ENCODE peak calls at places on chromosome 1, in seven cellular contexts. G is astrocyte; H is right cardiac atrium; J is aorta; X is CD4-positive, alpha-beta memory T cell; B is uterus; V is heart left ventricle. W is an unnamed sample. For H3K4me1, the result is how much of the 10 kb centered on the place peaks cover.

GRCh38 chr1:63847308-63847910 is 73.6 kb downstream of the ROR1 start:
- DNase-seq in V (no peak), B (no peak), H (no peak), X (no peak), G (no peak), J (no peak), W (no peak)

GRCh38 chr1:54358503-54359168 is 47.6 kb downstream of the SSBP3 start:
- DNase-seq in G (no peak), B (no peak), J (peak), V (peak), X (no peak), H (peak), W (peak)

GRCh38 chr1:159089184-159089791 is 12.7 kb upstream of the AIM2 start:
- DNase-seq in B (no peak), V (no peak), X (peak), G (no peak), H (no peak), J (no peak), W (no peak)

GRCh38 chr1:208809876-208810275 is 565.7 kb upstream of the PLXNA2 start:
- DNase-seq in H (no peak), X (no peak), V (no peak), G (peak), B (no peak), J (no peak), W (no peak)

GRCh38 chr1:53111693-53112092 is 30.7 kb downstream of the SLC1A7 start:
- DNase-seq in H (no peak), G (no peak), V (no peak), X (no peak), J (no peak), B (no peak), W (no peak)

GRCh38 chr1:8963940-8964339 is 18.3 kb downstream of the CA6 start:
- DNase-seq in B (no peak), J (no peak), G (no peak), V (no peak), X (no peak), H (no peak), W (no peak)

GRCh38 chr1:59266180-59266926 is 30.5 kb upstream of the FGGY start:
- DNase-seq in H (peak), V (no peak), X (no peak), G (no peak), J (no peak), B (no peak), W (no peak)

GRCh38 chr1:48405940-48406339 is 66.1 kb downstream of the SPATA6 start:
- DNase-seq in H (no peak), X (no peak), V (no peak), G (no peak), B (no peak), J (no peak), W (no peak)

GRCh38 chr1:115838805-115839705 is 1.9 kb downstream of the NHLH2 start:
- DNase-seq in X (no peak), H (peak), J (peak), G (no peak), B (no peak), V (no peak), W (peak)

GRCh38 chr1:243393093-243393492 is 137.3 kb downstream of the SDCCAG8 start:
- DNase-seq in B (no peak), J (no peak), X (no peak), G (no peak), V (no peak), H (no peak), W (no peak)

GRCh38 chr1:206117151-206117948 is at the start of gene AVPR1B:
- DNase-seq in V (peak), J (peak), B (no peak), H (peak), G (peak), X (no peak), W (peak)

GRCh38 chr1:47554901-47555300 is 117.1 kb downstream of the FOXD2 start:
- DNase-seq in H (no peak), V (no peak), G (peak), B (no peak), X (no peak), J (no peak), W (no peak)

GRCh38 chr1:88169939-88170338 is 514.1 kb upstream of the PKN2 start:
- DNase-seq in G (no peak), H (no peak), V (no peak), X (no peak), J (no peak), B (no peak), W (no peak)

GRCh38 chr1:15693371-15693770 is 9.3 kb downstream of the PLEKHM2 start:
- DNase-seq in G (no peak), J (no peak), H (no peak), B (no peak), V (no peak), X (no peak), W (no peak)

GRCh38 chr1:52913014-52913413 is 8.5 kb downstream of the ECHDC2 start:
- DNase-seq in X (no peak), H (no peak), B (no peak), V (no peak), G (no peak), J (no peak), W (no peak)

GRCh38 chr1:60727553-60727952 is 354.8 kb upstream of the NFIA start:
- DNase-seq in J (no peak), V (no peak), B (no peak), X (no peak), H (no peak), G (no peak), W (no peak)

GRCh38 chr1:9126511-9126910 is 2.4 kb downstream of the GPR157 start:
- DNase-seq in V (no peak), B (no peak), H (no peak), J (no peak), G (no peak), X (no peak), W (no peak)

GRCh38 chr1:214354440-214355148 is 73.6 kb downstream of the SMYD2 start:
- DNase-seq in B (no peak), G (peak), J (no peak), X (no peak), H (no peak), V (no peak), W (no peak)

GRCh38 chr1:21651214-21652042 is 17.7 kb downstream of the RAP1GAP start:
- DNase-seq in H (peak), B (no peak), V (peak), J (no peak), G (no peak), X (peak), W (no peak)

GRCh38 chr1:88371396-88371795 is 312.7 kb upstream of the PKN2 start:
- DNase-seq in G (no peak), B (no peak), X (no peak), J (no peak), H (no peak), V (no peak), W (no peak)

GRCh38 chr1:202966006-202966904 is 802 bp downstream of the CYB5R1 start:
- DNase-seq in B (no peak), X (no peak), J (no peak), G (no peak), H (no peak), V (peak), W (no peak)

GRCh38 chr1:2230781-2231666 is 2.9 kb downstream of the SKI start:
- DNase-seq in G (no peak), J (peak), H (peak), X (peak), V (peak), B (peak), W (no peak)

GRCh38 chr1:14138135-14138506 is 438.1 kb downstream of the PRDM2 start:
- DNase-seq in B (no peak), H (no peak), G (no peak), X (no peak), V (no peak), J (no peak), W (no peak)

GRCh38 chr1:14143777-14144176 is 443.8 kb downstream of the PRDM2 start:
- DNase-seq in J (no peak), V (no peak), H (no peak), X (no peak), B (no peak), G (no peak), W (no peak)

GRCh38 chr1:14138627-14139026 is 438.6 kb downstream of the PRDM2 start:
- DNase-seq in G (no peak), J (no peak), B (no peak), X (no peak), V (no peak), H (no peak), W (no peak)

GRCh38 chr1:14142397-14143095 is 442.6 kb downstream of the PRDM2 start:
- DNase-seq in G (peak), X (no peak), H (peak), V (no peak), B (no peak), J (no peak), W (no peak)

DNA sequence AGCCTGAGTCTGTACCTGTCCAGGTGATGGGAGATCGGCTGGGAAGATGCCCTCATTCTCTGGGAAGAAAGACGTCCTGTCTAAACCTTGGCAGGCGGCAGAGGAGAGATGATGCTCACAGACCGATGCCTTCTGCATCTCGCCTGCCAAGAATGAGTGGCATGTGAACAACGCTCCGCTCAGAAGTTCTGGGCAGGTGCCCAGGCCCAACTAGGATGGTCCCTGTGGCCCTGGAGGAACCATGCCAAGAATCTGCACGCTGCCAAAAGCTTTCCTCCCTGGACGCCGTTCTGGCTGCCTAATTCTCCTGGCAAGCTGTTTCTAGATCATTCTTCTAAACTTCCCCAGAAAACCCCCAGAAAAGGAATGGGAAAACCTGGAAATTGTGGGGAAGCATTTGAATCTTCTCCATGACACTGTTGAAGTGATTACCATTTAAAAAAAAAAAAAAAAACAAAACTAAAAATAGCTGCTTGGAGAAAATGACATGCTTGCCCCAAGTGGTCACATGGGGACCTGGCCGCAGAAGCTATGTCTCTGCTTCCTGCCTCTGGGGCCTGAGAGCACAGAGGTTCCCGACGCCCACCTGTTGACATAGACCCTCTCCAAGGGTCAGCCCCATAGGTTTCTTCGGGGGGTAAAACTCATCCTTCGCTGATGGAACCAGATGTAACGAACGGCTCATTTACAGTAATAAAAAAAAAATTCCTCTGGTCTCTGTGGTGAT is 441.0 kb downstream of the PRDM2 start:
- DNase-seq in B (no peak), V (peak), J (peak), G (peak), X (no peak), H (peak), W (peak)
- H3K27ac ChIP-seq in B (no peak), V (peak), J (no peak), G (no peak), X (no peak), H (no peak), W (peak)

DNA sequence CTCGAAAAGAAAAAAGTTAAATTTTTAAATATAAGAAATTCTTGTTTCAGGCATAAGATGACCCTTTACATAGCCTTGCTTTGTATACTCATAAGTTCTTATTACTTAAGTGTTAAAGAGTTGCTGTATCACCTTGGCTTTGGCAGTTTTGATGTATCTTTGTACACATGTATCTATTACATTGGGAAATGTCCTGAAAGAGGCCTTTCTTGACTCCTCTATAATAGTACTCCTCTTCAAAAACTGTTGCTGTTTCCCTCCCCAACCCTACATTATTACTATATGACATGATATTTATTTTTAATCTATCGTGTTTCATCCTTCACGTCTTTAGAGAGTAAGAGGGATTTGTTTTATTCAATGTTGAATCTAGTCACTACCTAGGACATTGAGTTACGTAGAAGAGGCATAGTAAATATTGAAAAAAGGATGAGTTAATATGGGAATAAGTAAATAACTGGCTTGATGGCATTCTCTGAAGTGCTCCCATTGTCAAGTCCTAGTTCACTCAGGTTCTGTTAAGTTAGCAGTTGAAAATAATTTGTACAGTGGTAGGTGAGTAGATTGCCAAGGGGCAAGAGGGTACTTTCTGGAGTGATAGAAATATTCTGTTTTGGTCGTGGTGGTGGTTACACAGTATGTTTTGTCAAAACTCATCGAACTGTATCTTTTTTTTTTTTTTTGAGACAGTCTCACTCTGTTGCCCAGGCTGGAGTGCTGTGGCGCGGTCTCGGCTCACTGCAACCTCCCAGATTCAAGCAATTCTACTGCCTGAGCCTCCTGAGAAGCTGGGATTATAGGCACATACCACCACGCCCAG is 8.2 kb downstream of the THRAP3 start:
- DNase-seq in H (no peak), V (no peak), J (no peak), X (no peak), B (no peak), G (no peak), W (no peak)
- H3K4me1 ChIP-seq in H (under half), V (under half), J (under half), X (half or more), B (under half), G (under half), W (half or more)

DNA sequence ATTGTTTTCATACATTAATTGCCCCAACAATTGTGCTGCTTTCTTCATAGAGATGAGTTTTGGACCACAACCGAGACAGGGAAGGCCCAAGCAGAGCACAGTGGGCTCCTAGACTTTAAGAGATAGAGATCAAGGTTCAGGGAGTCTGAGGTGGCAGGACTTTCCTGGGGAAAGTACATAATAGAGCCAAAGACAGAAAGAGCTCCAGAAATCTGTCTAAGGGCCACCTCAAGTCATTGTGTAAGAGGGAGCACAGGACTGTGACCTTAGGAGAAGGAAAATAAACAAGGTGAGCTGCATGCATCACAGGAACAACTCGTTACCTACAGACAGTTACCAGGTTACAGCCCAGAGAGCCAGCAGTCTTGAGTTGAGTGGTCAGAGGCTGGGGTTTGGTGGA is 41.3 kb upstream of the CR2 start:
- DNase-seq in V (no peak), H (no peak), J (no peak), B (no peak), G (no peak), X (no peak), W (no peak)
- H3K27ac ChIP-seq in V (no peak), H (no peak), J (no peak), B (no peak), G (no peak), X (no peak), W (no peak)

DNA sequence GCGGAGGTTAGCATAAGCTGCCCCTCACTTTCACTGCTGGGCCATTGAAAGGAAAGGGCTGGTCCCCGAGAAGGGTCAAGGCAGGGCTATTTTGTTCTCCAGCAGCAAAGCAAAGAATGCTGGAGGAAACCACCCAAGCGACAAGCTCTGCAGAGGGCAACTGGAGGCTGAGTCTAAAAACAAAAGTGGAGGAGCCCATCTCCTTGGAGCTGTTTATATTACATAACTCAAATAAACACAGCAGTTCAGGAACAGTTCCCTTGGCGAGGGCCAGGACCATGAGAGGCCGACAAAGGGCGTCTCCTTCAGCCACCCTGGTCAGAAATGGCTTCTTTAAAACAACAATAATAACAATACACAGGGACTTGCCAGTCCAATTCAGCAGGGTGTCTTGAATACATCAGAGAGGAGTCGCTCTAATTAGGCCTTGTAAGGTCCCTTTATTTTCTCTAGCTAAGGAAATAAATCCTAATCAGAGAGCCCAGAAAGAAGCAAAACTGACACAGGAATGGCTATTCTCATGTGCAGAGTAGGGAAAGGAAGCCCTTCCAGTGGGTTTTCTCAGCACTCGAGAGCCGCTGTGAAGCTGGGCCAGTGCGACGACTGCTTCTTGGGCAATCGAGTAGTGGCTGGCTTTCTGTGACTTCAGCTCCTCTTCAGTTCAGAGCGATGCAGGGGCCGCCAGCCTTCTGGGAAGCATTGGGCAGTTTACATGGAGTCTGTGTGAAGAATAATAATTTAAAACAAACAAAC is 57.0 kb upstream of the TARBP1 start:
- DNase-seq in J (peak), G (peak), H (peak), V (peak), B (peak), X (no peak), W (peak)
- H3K4me1 ChIP-seq in J (under half), G (under half), H (under half), V (under half), B (under half), X (under half), W (half or more)

DNA sequence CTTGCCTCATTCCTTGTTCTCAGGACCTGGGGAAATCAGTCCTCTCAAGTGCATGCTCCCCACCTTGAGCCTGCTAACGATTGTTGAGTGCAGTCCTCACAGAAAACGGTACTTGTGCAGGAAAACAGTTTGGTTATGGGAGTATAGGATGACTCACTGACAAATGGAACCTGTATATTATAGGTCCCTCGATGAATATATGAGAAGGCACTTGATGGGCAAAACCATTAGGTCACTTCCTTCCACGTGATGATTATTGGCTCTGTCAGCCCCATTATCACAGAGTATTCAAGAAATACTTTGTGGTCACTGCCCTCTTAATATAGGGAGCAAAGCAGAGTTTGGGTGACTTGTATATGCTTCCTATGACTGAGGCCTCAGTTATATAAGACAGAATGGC is 6.2 kb downstream of the CCDC17 start:
- DNase-seq in B (no peak), H (no peak), G (peak), X (no peak), J (no peak), V (no peak), W (no peak)
- H3K27ac ChIP-seq in B (no peak), H (no peak), G (peak), X (no peak), J (no peak), V (no peak), W (no peak)

W was measured in heart right ventricle.